ENCODE peak calls at places on chromosomes 2 and 18, in six cellular contexts. T, G, B, S, I and F are unnamed samples.
A peak's percentile ranks its signal among the peaks of the same experiment; 100 is the strongest.

GRCh38 chr2:145811467-145812162 is 1291.7 kb upstream of the ZEB2 start:
- DNase-seq in S (no peak), T (peak; percentile 32), I (no peak), G (peak; percentile 21), B (no peak), F (no peak)

GRCh38 chr2:203871371-203871983 is 3.9 kb downstream of the CTLA4 start:
- DNase-seq in B (no peak), S (no peak), G (no peak), I (no peak), T (no peak), F (no peak)

GRCh38 chr2:179580378-179581146 is 280.9 kb downstream of the ZNF385B start:
- DNase-seq in S (no peak), G (no peak), B (no peak), I (no peak), T (no peak), F (peak; percentile 25)

GRCh38 chr2:207879536-207879935 is 109.8 kb upstream of the FZD5 start:
- DNase-seq in G (peak; percentile 37), S (no peak), B (no peak), I (no peak), T (peak; percentile 46), F (peak; percentile 65)

GRCh38 chr2:222919841-222920609 is 59.2 kb downstream of the ACSL3 start:
- DNase-seq in I (no peak), B (no peak), G (peak; percentile 95), S (no peak), T (peak; percentile 96), F (peak; percentile 74)

GRCh38 chr18:76386886-76387285 is 108.2 kb downstream of the ZNF516 start:
- DNase-seq in T (no peak), I (no peak), S (no peak), G (no peak), B (no peak), F (no peak)

GRCh38 chr2:188181439-188181838 is 110.2 kb upstream of the GULP1 start:
- DNase-seq in G (no peak), I (no peak), T (no peak), B (peak; percentile 37), S (no peak), F (peak; percentile 79)

GRCh38 chr2:134934641-134935040 is 16.0 kb downstream of the CCNT2 start:
- DNase-seq in S (no peak), I (no peak), G (peak; percentile 44), B (no peak), T (no peak), F (no peak)

GRCh38 chr2:108587621-108588020 is 53.4 kb downstream of the LIMS1 start:
- DNase-seq in S (no peak), B (no peak), G (peak; percentile 88), T (peak; percentile 77), I (no peak), F (no peak)

GRCh38 chr18:77119851-77120491 is 12.6 kb downstream of the MBP start:
- DNase-seq in B (no peak), S (no peak), G (no peak), T (no peak), I (no peak), F (no peak)

GRCh38 chr18:55473078-55473477 is 114.9 kb downstream of the TCF4 start:
- DNase-seq in B (no peak), I (no peak), G (no peak), S (no peak), T (no peak), F (no peak)

GRCh38 chr2:236871500-236872001 is 214.1 kb upstream of the COPS8 start:
- DNase-seq in T (peak; percentile 91), I (no peak), G (peak; percentile 100), S (no peak), B (no peak), F (no peak)

GRCh38 chr2:112701092-112701491 is 19.7 kb upstream of the NT5DC4 start:
- DNase-seq in T (peak; percentile 51), S (no peak), I (no peak), B (no peak), G (no peak), F (no peak)

GRCh38 chr2:173854840-173855239 is 110.3 kb downstream of the SP3 start:
- DNase-seq in I (no peak), T (peak; percentile 58), S (no peak), G (no peak), B (no peak), F (no peak)

DNA sequence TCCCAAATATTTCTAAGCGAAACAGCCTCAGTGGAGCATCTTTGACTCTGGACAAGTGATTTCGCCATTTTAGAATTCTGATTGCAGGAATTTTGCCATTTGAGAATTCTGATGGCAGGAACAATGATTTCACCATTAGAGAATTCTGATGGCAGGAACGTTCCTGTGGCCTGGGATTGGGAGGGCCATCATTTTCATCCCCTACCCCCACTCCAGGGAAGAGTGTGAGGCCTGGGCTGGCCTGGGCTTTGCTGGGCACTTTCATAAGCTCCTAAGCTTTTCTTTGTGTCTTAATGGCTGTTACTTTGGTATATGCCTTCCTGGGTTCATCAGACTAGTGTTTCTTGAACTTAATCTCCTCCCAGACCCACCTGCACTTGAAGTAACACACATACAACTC is 129.3 kb upstream of the EPAS1 start:
- DNase-seq in B (no peak), S (no peak), G (no peak), I (no peak), T (no peak), F (peak; percentile 31)
- H4K8ac ChIP-seq in B (no peak overlapping the region), S (no peak overlapping the region), G (no peak overlapping the region), I (no peak overlapping the region), T (peak overlapping the region; percentile 24), F (no peak overlapping the region)

GRCh38 chr18:3454365-3455089 is 4.6 kb downstream of the TGIF1 start:
- DNase-seq in T (peak; percentile 72), I (no peak), G (peak; percentile 79), S (peak; percentile 56), B (peak; percentile 49), F (peak; percentile 88)

GRCh38 chr18:3453540-3454364 is 3.8 kb downstream of the TGIF1 start:
- DNase-seq in I (no peak), S (peak; percentile 61), T (peak; percentile 98), G (peak; percentile 98), B (no peak), F (peak; percentile 74)

GRCh38 chr18:3451989-3452749 is 2.2 kb downstream of the TGIF1 start:
- DNase-seq in G (peak; percentile 68), S (peak; percentile 54), B (no peak), T (peak; percentile 69), I (no peak), F (peak; percentile 82)

GRCh38 chr18:3451166-3451988 is 1.4 kb downstream of the TGIF1 start:
- DNase-seq in S (peak; percentile 89), B (peak; percentile 70), G (peak; percentile 93), I (no peak), T (peak; percentile 89), F (peak; percentile 90)

GRCh38 chr18:3452750-3453539 is 3.0 kb downstream of the TGIF1 start:
- DNase-seq in I (no peak), G (peak; percentile 68), B (no peak), S (no peak), T (peak; percentile 41), F (no peak)
- H3K18ac ChIP-seq in I (peak overlapping the region; percentile 91), G (peak overlapping the region; percentile 93), B (no peak overlapping the region), S (no peak overlapping the region), T (peak overlapping the region; percentile 84), F (peak overlapping the region; percentile 85)

DNA sequence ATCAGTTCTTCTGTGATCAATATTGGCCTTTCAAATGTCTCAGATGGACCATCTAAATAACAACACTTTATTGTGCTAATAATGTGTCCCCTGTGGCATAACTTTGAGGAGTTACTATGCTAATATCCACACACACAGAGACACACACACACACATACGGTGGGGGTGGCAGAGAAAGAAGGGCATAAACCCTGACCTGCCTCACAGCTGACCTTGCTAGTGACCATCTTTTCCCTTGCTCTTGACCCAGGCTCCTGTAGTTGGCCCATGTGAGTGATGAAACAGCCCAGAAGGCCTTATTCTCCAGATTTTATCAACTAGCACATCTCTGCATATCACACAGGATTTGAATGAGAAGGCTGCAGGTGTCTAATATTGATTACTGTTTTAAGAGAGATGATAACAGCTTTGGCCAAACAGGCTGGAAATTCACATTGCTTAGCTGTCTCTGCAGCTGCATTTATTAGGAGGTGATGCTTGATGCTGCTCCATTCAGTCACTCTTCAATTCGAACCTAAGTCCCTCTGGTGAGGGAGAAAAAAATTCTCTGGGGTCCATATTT is 176.4 kb downstream of the ACTR3 start:
- DNase-seq in B (no peak), G (no peak), I (no peak), T (no peak), S (no peak), F (no peak)
- H4K8ac ChIP-seq in B (no peak overlapping the region), G (no peak overlapping the region), I (no peak overlapping the region), T (no peak overlapping the region), S (no peak overlapping the region), F (no peak overlapping the region)

GRCh38 chr2:673016-673415 is 4.2 kb downstream of the TMEM18 start:
- DNase-seq in T (no peak), S (no peak), G (no peak), I (no peak), B (no peak), F (no peak)
- H3K18ac ChIP-seq in T (no peak overlapping the region), S (peak overlapping the region; percentile 44), G (no peak overlapping the region), I (no peak overlapping the region), B (no peak overlapping the region), F (no peak overlapping the region)

DNA sequence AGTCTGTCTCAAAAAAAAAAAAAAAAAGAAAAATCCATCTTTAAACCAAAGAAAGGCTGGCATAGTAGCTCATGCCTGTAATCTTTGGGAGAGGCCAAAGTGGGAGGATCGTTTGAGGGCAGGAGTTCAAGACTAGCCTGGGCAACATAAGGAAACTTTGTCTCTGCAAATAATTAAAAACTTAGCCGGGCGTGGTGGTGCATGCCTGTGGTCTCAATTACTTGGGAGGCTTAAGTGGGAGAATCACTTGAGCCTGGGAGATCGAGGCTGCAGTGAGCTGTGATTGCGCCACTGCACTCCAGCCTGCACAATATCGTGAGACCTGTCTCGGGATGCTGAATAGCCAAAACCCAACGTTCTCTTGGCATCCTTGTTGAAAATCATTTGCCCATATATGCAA is 6.1 kb downstream of the CNOT11 start:
- DNase-seq in B (no peak), G (no peak), T (no peak), I (no peak), S (no peak), F (no peak)
- H4K8ac ChIP-seq in B (no peak overlapping the region), G (no peak overlapping the region), T (no peak overlapping the region), I (no peak overlapping the region), S (no peak overlapping the region), F (no peak overlapping the region)

DNA sequence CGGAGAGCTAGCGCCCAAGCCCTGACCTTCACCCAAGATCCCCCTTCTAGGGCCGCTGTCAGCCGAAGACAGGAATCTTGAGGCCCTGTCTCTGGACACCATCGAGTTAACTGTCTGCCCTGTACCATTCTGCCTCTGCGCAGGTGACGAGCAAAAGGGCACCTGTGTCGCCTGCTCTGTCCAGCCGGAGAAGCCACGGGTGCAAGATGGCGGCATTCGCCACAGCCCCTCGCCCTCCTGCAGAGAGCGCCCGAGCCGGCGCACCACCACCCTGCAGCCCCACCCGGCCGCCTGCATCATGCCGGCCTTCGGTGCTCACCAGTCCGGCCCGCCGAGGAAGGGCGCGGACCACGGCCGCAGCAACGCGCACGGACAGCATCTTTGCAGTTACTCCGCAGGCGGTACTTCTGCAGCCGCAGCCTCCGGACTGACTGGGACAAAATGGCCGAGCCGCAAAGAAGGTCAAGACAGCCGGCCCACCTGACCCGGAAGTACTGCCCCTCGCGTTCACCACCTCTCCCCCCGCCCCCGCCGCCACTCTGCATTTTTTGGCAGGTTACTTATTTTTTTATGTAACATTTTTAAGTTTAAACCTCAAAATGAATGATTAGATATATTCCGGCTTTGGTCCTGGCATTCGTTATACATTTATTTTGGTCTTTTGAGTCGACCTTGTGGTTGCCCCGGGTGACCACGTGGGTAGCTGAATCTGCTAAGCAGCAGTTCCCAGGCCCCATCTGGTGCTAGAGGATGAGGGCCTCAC is at the start of gene ATP5F1A:
- DNase-seq in G (peak; percentile 89), T (peak; percentile 77), B (peak; percentile 89), I (no peak), S (peak; percentile 69), F (peak; percentile 92)
- H3K18ac ChIP-seq in G (peak within 1 kb of the TSS; percentile 100), T (peak within 1 kb of the TSS; percentile 36), B (peak within 1 kb of the TSS; percentile 85), I (peak within 1 kb of the TSS; percentile 97), S (peak within 1 kb of the TSS; percentile 100), F (peak within 1 kb of the TSS; percentile 85)